ENCODE peak calls at places on chromosomes 3 and 15, in seven cellular contexts. W is suprapubic skin, N is esophagus muscularis mucosa, X is sigmoid colon, Y is spleen, I is stomach, G is breast epithelium. A is an unnamed sample.
A peak's percentile ranks its signal among the peaks of the same experiment; 100 is the strongest.

GRCh38 chr3:116770815-116771450 is 61.4 kb downstream of the TUSC7 start:
- DNase-seq in W (no peak), N (no peak), X (peak; percentile 78), Y (no peak), I (peak; percentile 62), G (peak; percentile 22), A (peak; percentile 54)

GRCh38 chr3:1190576-1190975 is 97.8 kb downstream of the CNTN6 start:
- DNase-seq in W (no peak), N (no peak), X (no peak), Y (no peak), I (no peak), G (no peak), A (no peak)

GRCh38 chr15:30940359-30940758 is 36.6 kb downstream of the FAN1 start:
- DNase-seq in W (no peak), N (no peak), X (no peak), Y (no peak), I (peak; percentile 67), G (no peak), A (peak; percentile 75)

GRCh38 chr3:187063286-187064081 is 75.8 kb downstream of the RPL39L start:
- DNase-seq in W (no peak), N (peak; percentile 60), X (no peak), Y (no peak), I (no peak), G (peak; percentile 41), A (peak; percentile 58)

GRCh38 chr3:69357196-69357595 is 28.7 kb downstream of the FRMD4B start:
- DNase-seq in W (no peak), N (no peak), X (no peak), Y (no peak), I (no peak), G (no peak), A (no peak)

GRCh38 chr15:99430881-99431401 is 134.8 kb upstream of the MEF2A start:
- DNase-seq in W (peak; percentile 66), N (no peak), X (peak; percentile 38), Y (peak; percentile 76), I (no peak), G (no peak), A (no peak)

GRCh38 chr15:36356978-36357582 is 222.3 kb upstream of the CDIN1 start:
- DNase-seq in W (no peak), N (no peak), X (no peak), Y (no peak), I (no peak), G (no peak), A (no peak)

GRCh38 chr3:48120223-48120622 is 68.0 kb downstream of the CDC25A start:
- DNase-seq in W (no peak), N (no peak), X (no peak), Y (no peak), I (no peak), G (no peak), A (no peak)

GRCh38 chr3:119293761-119294401 is at the start of gene ARHGAP31:
- DNase-seq in W (peak; percentile 82), N (peak; percentile 93), X (peak; percentile 86), Y (peak; percentile 93), I (peak; percentile 65), G (peak; percentile 47), A (peak; percentile 47)

GRCh38 chr3:188465311-188465710 is 311.4 kb downstream of the LPP start:
- DNase-seq in W (no peak), N (no peak), X (no peak), Y (no peak), I (no peak), G (no peak), A (no peak)

GRCh38 chr15:38610748-38611147 is 46.1 kb upstream of the RASGRP1 start:
- DNase-seq in W (no peak), N (no peak), X (no peak), Y (no peak), I (no peak), G (no peak), A (no peak)

GRCh38 chr15:25783607-25784131 is 79.5 kb downstream of the ATP10A start:
- DNase-seq in W (no peak), N (no peak), X (peak; percentile 54), Y (no peak), I (no peak), G (no peak), A (no peak)

GRCh38 chr3:88509582-88509981 is 359.8 kb downstream of the C3orf38 start:
- DNase-seq in W (no peak), N (no peak), X (no peak), Y (no peak), I (no peak), G (no peak), A (no peak)

GRCh38 chr3:134885877-134886621 is 91.0 kb downstream of the EPHB1 start:
- DNase-seq in W (peak; percentile 29), N (no peak), X (no peak), Y (peak; percentile 7), I (no peak), G (no peak), A (no peak)

GRCh38 chr3:117524890-117525289 is 815.3 kb downstream of the TUSC7 start:
- DNase-seq in W (no peak), N (no peak), X (no peak), Y (no peak), I (no peak), G (no peak), A (no peak)

GRCh38 chr3:40780801-40781406 is 256.1 kb downstream of the ZNF621 start:
- DNase-seq in W (no peak), N (peak; percentile 91), X (peak; percentile 73), Y (no peak), I (no peak), G (peak; percentile 88), A (peak; percentile 70)

GRCh38 chr3:66344391-66344811 is 123.6 kb downstream of the SLC25A26 start:
- DNase-seq in W (no peak), N (no peak), X (no peak), Y (no peak), I (no peak), G (no peak), A (no peak)

GRCh38 chr15:73870700-73871408 is 2.5 kb upstream of the TBC1D21 start:
- DNase-seq in W (no peak), N (no peak), X (no peak), Y (no peak), I (peak; percentile 89), G (no peak), A (no peak)

GRCh38 chr3:13239467-13239760 is 166.2 kb upstream of the IQSEC1 start:
- DNase-seq in W (no peak), N (no peak), X (no peak), Y (no peak), I (no peak), G (no peak), A (no peak)
- TF ChIP-seq POLR2A in W (no peak), N (no peak), X (no peak), Y (no peak), I (no peak), G (no peak), A (no peak)

DNA sequence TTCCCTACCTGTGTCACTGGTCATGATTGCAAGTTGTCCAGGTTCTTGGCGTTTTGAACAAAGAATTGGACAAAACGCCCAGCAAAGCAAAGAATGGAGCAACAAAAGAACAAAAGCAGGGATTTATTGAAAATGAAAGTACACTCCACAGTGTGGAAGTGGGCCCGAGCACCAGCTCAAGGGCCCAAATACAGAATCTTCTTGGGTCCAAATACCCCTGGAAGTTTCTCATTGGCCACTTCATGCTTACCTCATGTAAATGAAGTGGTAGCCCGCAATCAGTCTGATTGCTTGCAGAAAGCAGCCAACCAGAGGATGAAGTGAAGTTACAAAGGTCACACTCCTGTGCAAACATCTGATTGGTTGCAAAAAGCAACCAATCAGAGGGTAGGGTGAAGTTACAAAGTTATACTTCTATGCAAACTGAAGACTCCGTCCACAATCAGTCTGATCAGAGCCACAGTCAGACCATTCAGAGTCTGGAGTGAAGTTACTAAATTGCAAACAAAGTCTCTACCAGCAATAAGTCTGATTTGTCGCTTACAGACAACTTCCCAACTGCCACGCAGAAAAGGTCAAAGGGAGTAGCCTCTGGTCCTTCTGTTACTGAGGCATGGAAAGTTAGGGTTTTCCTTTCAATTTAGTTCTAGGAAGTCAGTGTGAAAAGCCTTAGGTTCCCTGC is 8.3 kb upstream of the TM4SF1 start:
- DNase-seq in W (no peak), N (no peak), X (no peak), Y (no peak), I (no peak), G (no peak), A (no peak)
- TF ChIP-seq POLR2AphosphoS5 in W (no peak), N (no peak), X (no peak), Y (no peak), I (no peak), G (no peak), A (no peak)

DNA sequence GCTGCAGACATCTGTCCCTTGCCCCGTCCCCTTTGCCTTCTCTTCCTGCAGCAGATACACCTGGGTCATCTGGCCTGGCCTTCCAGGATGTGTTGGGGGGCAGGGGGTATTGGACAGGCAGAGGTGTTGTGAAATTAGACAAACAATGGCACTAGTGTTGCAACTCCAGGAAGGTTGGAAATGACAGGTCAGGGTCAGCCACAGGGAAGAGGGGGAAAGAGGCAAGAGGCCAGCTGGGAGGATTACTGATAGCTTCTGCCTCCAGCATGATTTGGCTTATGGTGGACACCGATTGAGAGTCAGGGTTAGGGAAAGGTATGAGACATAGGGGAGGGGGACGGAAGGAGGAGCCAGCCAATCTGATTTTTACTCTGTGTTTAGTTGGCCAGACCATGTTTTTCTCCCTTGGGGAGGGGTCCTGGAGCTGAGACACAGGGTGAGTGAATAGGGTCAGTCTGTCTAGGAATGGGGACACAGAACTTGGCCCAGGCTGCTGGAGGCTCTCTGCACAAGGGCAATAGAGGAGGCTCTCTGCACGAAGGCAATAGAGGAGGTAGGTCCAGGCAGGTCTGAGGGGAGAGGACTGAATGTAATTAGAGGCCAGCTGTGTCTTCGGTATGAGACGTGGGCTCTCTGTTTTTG is 3.4 kb upstream of the ATP2B2 start:
- DNase-seq in W (no peak), N (no peak), X (no peak), Y (no peak), I (no peak), G (no peak), A (no peak)
- H3K27ac ChIP-seq in W (no peak overlapping the region), N (no peak overlapping the region), X (no peak overlapping the region), Y (no peak overlapping the region), I (no peak overlapping the region), G (no peak overlapping the region), A (no peak overlapping the region)

DNA sequence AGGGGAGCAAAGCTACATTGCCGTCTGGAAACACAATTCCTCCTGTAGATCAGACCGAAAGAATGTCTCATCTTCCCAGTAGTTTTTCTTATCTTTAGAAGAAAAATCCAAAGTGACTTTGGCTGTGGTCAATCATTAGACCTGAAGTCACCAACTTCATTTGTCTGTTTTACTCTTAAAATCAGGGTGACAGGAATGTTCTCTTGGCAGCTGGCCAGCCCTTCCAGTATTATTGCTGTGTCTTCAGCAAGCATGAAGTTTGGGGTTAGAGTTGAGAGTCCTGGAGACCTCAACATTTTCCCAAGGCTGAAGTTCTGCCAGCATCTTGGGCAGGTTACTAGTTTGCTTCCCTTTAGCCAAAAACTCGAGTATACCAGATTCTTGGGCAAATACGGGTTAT is 32.5 kb downstream of the RSL24D1 start:
- DNase-seq in W (no peak), N (no peak), X (no peak), Y (no peak), I (no peak), G (no peak), A (no peak)
- TF ChIP-seq POLR2A in W (no peak), N (no peak), X (no peak), Y (no peak), I (no peak), G (no peak), A (no peak)

GRCh38 chr3:149828390-149828789 is 15.4 kb downstream of the RNF13 start:
- DNase-seq in W (no peak), N (no peak), X (no peak), Y (no peak), I (no peak), G (no peak), A (no peak)
- TF ChIP-seq POLR2AphosphoS5 in W (no peak), N (no peak), X (no peak), Y (no peak), I (no peak), G (no peak), A (no peak)

GRCh38 chr3:194129581-194130133 is 6.3 kb upstream of the HES1 start:
- DNase-seq in W (no peak), N (no peak), X (peak; percentile 20), Y (peak; percentile 61), I (no peak), G (no peak), A (no peak)
- H3K27ac ChIP-seq in W (no peak overlapping the region), N (no peak overlapping the region), X (no peak overlapping the region), Y (no peak overlapping the region), I (no peak overlapping the region), G (no peak overlapping the region), A (no peak overlapping the region)